ENCODE peak calls at places on chromosomes 1 and 21, in four cellular contexts. F is IMR-90, Z is endothelial cell of umbilical vein, Y is K562. P is an unnamed sample.

GRCh38 chr1:17540255-17541001 is 930 bp downstream of the ARHGEF10L start:
- DNase-seq in F (no peak), Z (no peak), Y (no peak), P (no peak)

GRCh38 chr1:230281531-230281930 is 144.6 kb downstream of the PGBD5 start:
- DNase-seq in F (peak; percentile 9), Z (no peak), Y (no peak), P (no peak)

GRCh38 chr1:98119793-98120192 is 199.0 kb upstream of the DPYD start:
- DNase-seq in F (peak; percentile 22), Z (no peak), Y (no peak), P (no peak)

GRCh38 chr1:97451422-97451821 is 469.4 kb downstream of the DPYD start:
- DNase-seq in F (no peak), Z (no peak), Y (no peak), P (no peak)

GRCh38 chr1:228304766-228305395 is 97.0 kb downstream of the OBSCN start:
- DNase-seq in F (no peak), Z (no peak), Y (no peak), P (no peak)

GRCh38 chr1:39818482-39818881 is 29.8 kb upstream of the BMP8B start:
- DNase-seq in F (no peak), Z (no peak), Y (no peak), P (no peak)

GRCh38 chr1:225820522-225821120 is 10.7 kb downstream of the EPHX1 start:
- DNase-seq in F (no peak), Z (no peak), Y (no peak), P (no peak)

GRCh38 chr1:39522661-39523567 is 31.5 kb downstream of the BMP8A start:
- DNase-seq in F (no peak), Z (no peak), Y (no peak), P (no peak)

GRCh38 chr21:34558166-34558565 is 46.2 kb upstream of the KCNE1 start:
- DNase-seq in F (no peak), Z (no peak), Y (no peak), P (no peak)

GRCh38 chr1:244730153-244730933 is 77.4 kb downstream of the DESI2 start:
- DNase-seq in F (peak; percentile 49), Z (peak; percentile 49), Y (peak; percentile 4), P (no peak)

GRCh38 chr1:198641966-198642656 is 3.3 kb downstream of the PTPRC start:
- DNase-seq in F (no peak), Z (peak; percentile 7), Y (no peak), P (no peak)
- H3K9me1 ChIP-seq in F (no peaks in the 10 kb centered on the region), Z (no peaks in the 10 kb centered on the region), Y (no peaks in the 10 kb centered on the region), P (no peaks in the 10 kb centered on the region)

DNA sequence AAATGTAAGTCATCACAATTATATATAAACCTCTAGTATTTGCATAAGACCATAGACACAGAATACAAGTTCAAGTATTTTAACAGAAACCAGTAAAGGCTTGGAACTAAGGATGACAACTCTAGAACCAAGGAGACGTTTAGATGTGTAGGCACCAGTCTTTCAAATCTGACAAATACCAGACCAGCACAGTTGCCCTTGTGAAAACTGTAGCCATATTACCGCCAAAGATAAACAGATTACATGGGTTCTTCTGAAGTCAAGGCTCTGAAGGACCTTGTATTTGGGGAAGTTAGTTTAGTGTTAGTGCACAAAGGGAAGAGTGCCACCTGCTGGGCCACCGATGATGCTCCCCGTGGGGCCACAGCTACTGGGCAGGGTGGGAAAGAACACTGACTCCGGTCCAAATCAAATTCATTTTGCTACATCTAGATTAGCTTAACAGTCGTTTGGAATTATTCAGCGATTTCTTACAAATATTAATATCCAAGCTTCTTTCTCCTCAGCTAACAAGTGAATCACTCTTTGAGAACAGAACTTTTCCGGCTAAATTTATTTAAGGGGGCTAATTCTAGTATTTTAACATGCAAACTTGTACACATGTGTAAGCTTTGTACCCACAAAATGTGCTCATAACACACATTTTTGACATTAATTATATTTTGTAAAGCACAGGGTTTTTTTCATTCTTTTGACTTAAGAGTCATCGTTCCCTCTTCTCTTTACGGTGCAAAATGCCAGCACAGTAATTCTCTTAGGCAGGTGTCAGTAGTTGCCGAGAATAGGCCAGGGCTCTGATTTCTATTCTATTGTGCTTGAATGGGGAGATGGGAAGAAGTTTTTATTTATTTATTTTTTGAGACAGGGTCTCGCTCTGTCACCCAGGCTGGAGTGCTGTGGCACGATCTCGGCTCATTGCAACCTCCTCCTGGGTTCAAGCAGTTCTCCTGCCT is 8.0 kb upstream of the NIBAN1 start:
- DNase-seq in F (peak; percentile 80), Z (peak; percentile 64), Y (peak; percentile 63), P (no peak)
- H3K9ac ChIP-seq in F (no peak overlapping the region), Z (no peak overlapping the region), Y (no peak overlapping the region), P (no peak overlapping the region)

DNA sequence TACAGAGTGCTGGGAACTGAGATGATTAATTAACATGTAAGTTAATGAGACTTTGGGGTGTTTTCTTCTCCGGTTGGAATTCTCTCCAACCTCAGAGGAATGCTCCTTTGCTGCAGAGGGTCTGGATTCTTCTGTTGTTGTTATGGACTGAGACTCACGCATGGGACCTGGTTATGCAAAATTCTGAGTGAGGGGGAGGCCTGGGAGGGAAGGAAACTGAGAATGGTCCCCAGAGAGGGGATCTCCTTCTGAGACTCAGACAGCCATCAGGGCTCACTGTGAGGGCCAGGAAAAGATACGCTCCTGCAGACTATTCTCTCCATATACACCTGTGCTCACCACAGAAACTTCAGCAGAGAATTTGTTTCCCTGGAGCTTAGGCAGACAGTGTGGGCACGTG is 56.3 kb downstream of the HTR6 start:
- DNase-seq in F (no peak), Z (no peak), Y (no peak), P (no peak)
- H3K9me1 ChIP-seq in F (no peaks in the 10 kb centered on the region), Z (no peaks in the 10 kb centered on the region), Y (no peaks in the 10 kb centered on the region), P (no peaks in the 10 kb centered on the region)

DNA sequence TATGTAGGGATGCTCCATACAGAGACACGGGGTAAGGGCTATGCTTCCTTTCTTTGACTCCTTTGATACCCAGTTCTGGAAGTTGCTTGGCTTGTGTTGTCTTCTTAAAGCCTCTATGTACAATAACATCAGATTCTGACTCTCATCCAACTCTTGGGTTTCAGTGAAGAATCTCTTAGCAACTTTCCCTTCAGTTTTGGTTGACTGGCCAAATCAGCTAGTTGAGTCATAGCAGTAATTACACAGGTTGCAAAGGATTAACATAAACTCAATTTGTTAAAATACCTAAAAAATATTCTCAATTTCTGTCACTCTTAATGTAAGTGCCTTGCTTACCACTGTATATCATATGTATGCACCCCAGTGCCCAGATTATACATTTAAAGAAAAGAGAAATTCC is 9.2 kb downstream of the CD1E start:
- DNase-seq in F (no peak), Z (no peak), Y (no peak), P (no peak)
- H3K9ac ChIP-seq in F (no peak overlapping the region), Z (no peak overlapping the region), Y (no peak overlapping the region), P (no peak overlapping the region)

DNA sequence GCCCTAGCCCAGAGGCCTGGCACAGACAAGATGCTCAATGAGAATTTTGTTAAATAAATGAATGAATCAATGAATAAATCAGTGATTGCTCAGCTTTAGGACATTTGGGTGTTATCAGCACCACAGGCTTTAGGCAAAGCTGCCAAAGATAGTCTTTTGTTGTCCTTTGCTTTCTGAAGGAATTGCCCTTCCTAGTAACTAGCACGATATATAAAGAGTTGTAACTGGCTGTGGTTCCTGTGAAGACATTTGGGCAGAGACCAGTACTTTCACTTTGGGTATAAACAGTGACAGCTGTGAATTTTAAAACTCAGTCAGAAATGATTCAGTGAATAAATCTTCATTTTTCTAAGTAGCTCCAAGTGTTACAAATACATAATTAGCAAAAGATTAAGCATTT is 13.3 kb downstream of the RNU5D-1 start:
- DNase-seq in F (peak; percentile 12), Z (no peak), Y (no peak), P (no peak)
- H3K9me1 ChIP-seq in F (peaks cover 2% of the 10 kb centered on the region), Z (no peaks in the 10 kb centered on the region), Y (no peaks in the 10 kb centered on the region), P (no peaks in the 10 kb centered on the region)